ENCODE peak calls at places on chromosomes 7 and 10, in five cellular contexts. G is globus pallidus; W is H9; N is central memory CD4-positive, alpha-beta T cell; Z is glutamatergic neuron. P is an unnamed sample.

GRCh38 chr7:127578036-127578684 is 7.2 kb downstream of the GCC1 start:
- DNase-seq in G (no peak), Z (no peak), W (no peak), N (no peak), P (peak)

GRCh38 chr10:102819054-102819453 is 18.2 kb downstream of the CYP17A1 start:
- DNase-seq in N (no peak), G (no peak), W (no peak), Z (no peak), P (no peak)

GRCh38 chr10:52332815-52333214 is 18.7 kb downstream of the DKK1 start:
- DNase-seq in Z (no peak), N (no peak), W (no peak), G (no peak), P (no peak)

GRCh38 chr7:64183126-64183742 is 23.8 kb upstream of the ZNF735 start:
- DNase-seq in W (no peak), Z (no peak), N (peak), G (no peak), P (no peak)

GRCh38 chr7:137538361-137538762 is 194.8 kb upstream of the PTN start:
- DNase-seq in N (no peak), W (no peak), Z (no peak), G (no peak), P (no peak)

GRCh38 chr7:30682131-30683083 is at the start of gene CRHR2:
- DNase-seq in Z (peak), N (no peak), G (no peak), W (peak), P (no peak)

GRCh38 chr10:88995156-88995876 is 4.7 kb downstream of the FAS start:
- DNase-seq in Z (no peak), G (no peak), N (peak), W (no peak), P (no peak)

GRCh38 chr7:48636391-48637015 is 287.8 kb upstream of the CDC14C start:
- DNase-seq in G (no peak), N (no peak), W (no peak), Z (no peak), P (no peak)

GRCh38 chr10:126917975-126918908 is 13.0 kb downstream of the DOCK1 start:
- DNase-seq in N (no peak), G (peak), W (no peak), Z (peak), P (no peak)

GRCh38 chr7:29285451-29285807 is 90.9 kb downstream of the CHN2 start:
- DNase-seq in G (no peak), W (no peak), Z (no peak), N (peak), P (no peak)

GRCh38 chr10:120479506-120479905 is 22.5 kb downstream of the PLPP4 start:
- DNase-seq in N (no peak), G (no peak), Z (no peak), W (no peak), P (peak)

GRCh38 chr7:84339306-84339705 is 144.7 kb upstream of the SEMA3A start:
- DNase-seq in G (no peak), N (no peak), W (no peak), Z (no peak), P (no peak)

GRCh38 chr10:127415901-127416630 is 133.0 kb upstream of the NPS start:
- DNase-seq in G (no peak), N (no peak), W (no peak), Z (no peak), P (no peak)

GRCh38 chr10:30185916-30186315 is 126.5 kb upstream of the JCAD start:
- DNase-seq in W (no peak), N (no peak), Z (no peak), G (no peak), P (no peak)

GRCh38 chr7:83947260-83947659 is 247.3 kb downstream of the SEMA3A start:
- DNase-seq in Z (peak), W (peak), N (no peak), G (peak), P (peak)

GRCh38 chr10:99964791-99965190 is 45.0 kb downstream of the DNMBP start:
- DNase-seq in Z (no peak), G (no peak), W (no peak), N (no peak), P (no peak)

GRCh38 chr10:43284341-43284910 is 17.6 kb upstream of the RASGEF1A start:
- DNase-seq in N (no peak), Z (no peak), W (peak), G (no peak), P (no peak)

GRCh38 chr10:67723601-67724000 is 27.6 kb upstream of the CTNNA3 start:
- DNase-seq in W (no peak), G (no peak), N (no peak), Z (no peak), P (no peak)

P was measured in cerebellar cortex.